ENCODE peak calls at places on chromosome 3, in seven cellular contexts. One of them, this sample, is unnamed.

GRCh38 chr3:72487946-72488735 is 360.1 kb downstream of the SHQ1 start:
- DNase-seq in progenitor cell of endocrine pancreas: no peak
- DNase-seq in fibroblast of pulmonary artery: peak
- DNase-seq in mucosa of descending colon: no peak
- DNase-seq in iPS-NIHi11: no peak
- DNase-seq in T47D: no peak
- DNase-seq in testis: no peak
- DNase-seq in this sample: peak

GRCh38 chr3:150783920-150784746 is 21.2 kb upstream of the SIAH2 start:
- DNase-seq in progenitor cell of endocrine pancreas: no peak
- DNase-seq in fibroblast of pulmonary artery: no peak
- DNase-seq in mucosa of descending colon: no peak
- DNase-seq in iPS-NIHi11: no peak
- DNase-seq in T47D: no peak
- DNase-seq in testis: no peak
- DNase-seq in this sample: no peak

GRCh38 chr3:157447026-157447694 is 10.5 kb downstream of the PTX3 start:
- DNase-seq in progenitor cell of endocrine pancreas: no peak
- DNase-seq in fibroblast of pulmonary artery: peak
- DNase-seq in mucosa of descending colon: no peak
- DNase-seq in iPS-NIHi11: no peak
- DNase-seq in T47D: peak
- DNase-seq in testis: no peak
- DNase-seq in this sample: peak

GRCh38 chr3:5348229-5348628 is 160.7 kb downstream of the EDEM1 start:
- DNase-seq in progenitor cell of endocrine pancreas: no peak
- DNase-seq in fibroblast of pulmonary artery: no peak
- DNase-seq in mucosa of descending colon: no peak
- DNase-seq in iPS-NIHi11: no peak
- DNase-seq in T47D: no peak
- DNase-seq in testis: no peak
- DNase-seq in this sample: no peak

GRCh38 chr3:126982125-126982521 is 792 bp upstream of the PLXNA1 start:
- DNase-seq in progenitor cell of endocrine pancreas: no peak
- DNase-seq in fibroblast of pulmonary artery: no peak
- DNase-seq in mucosa of descending colon: no peak
- DNase-seq in iPS-NIHi11: no peak
- DNase-seq in T47D: no peak
- DNase-seq in testis: no peak
- DNase-seq in this sample: peak

GRCh38 chr3:112505907-112506306 is 6.6 kb upstream of the BTLA start:
- DNase-seq in progenitor cell of endocrine pancreas: no peak
- DNase-seq in fibroblast of pulmonary artery: no peak
- DNase-seq in mucosa of descending colon: no peak
- DNase-seq in iPS-NIHi11: no peak
- DNase-seq in T47D: no peak
- DNase-seq in testis: no peak
- DNase-seq in this sample: no peak

GRCh38 chr3:153144779-153145178 is 17.2 kb upstream of the RAP2B start:
- DNase-seq in progenitor cell of endocrine pancreas: no peak
- DNase-seq in fibroblast of pulmonary artery: peak
- DNase-seq in mucosa of descending colon: no peak
- DNase-seq in iPS-NIHi11: no peak
- DNase-seq in T47D: no peak
- DNase-seq in testis: no peak
- DNase-seq in this sample: no peak

GRCh38 chr3:132180337-132180791 is 136.8 kb upstream of the ACP3 start:
- DNase-seq in progenitor cell of endocrine pancreas: no peak
- DNase-seq in fibroblast of pulmonary artery: peak
- DNase-seq in mucosa of descending colon: no peak
- DNase-seq in iPS-NIHi11: peak
- DNase-seq in T47D: peak
- DNase-seq in testis: no peak
- DNase-seq in this sample: peak

GRCh38 chr3:101163554-101163953 is 156.8 kb downstream of the IMPG2 start:
- DNase-seq in progenitor cell of endocrine pancreas: no peak
- DNase-seq in fibroblast of pulmonary artery: no peak
- DNase-seq in mucosa of descending colon: no peak
- DNase-seq in iPS-NIHi11: no peak
- DNase-seq in T47D: no peak
- DNase-seq in testis: no peak
- DNase-seq in this sample: no peak

GRCh38 chr3:16183601-16184270 is 9.3 kb downstream of the GALNT15 start:
- DNase-seq in progenitor cell of endocrine pancreas: no peak
- DNase-seq in fibroblast of pulmonary artery: peak
- DNase-seq in mucosa of descending colon: no peak
- DNase-seq in iPS-NIHi11: no peak
- DNase-seq in T47D: no peak
- DNase-seq in testis: no peak
- DNase-seq in this sample: no peak

GRCh38 chr3:80750637-80751036 is 982.8 kb upstream of the ROBO1 start:
- DNase-seq in progenitor cell of endocrine pancreas: no peak
- DNase-seq in fibroblast of pulmonary artery: peak
- DNase-seq in mucosa of descending colon: no peak
- DNase-seq in iPS-NIHi11: no peak
- DNase-seq in T47D: no peak
- DNase-seq in testis: no peak
- DNase-seq in this sample: no peak

GRCh38 chr3:63918321-63918720 is 6.1 kb upstream of the SCAANT1 start:
- DNase-seq in progenitor cell of endocrine pancreas: no peak
- DNase-seq in fibroblast of pulmonary artery: peak
- DNase-seq in mucosa of descending colon: no peak
- DNase-seq in iPS-NIHi11: no peak
- DNase-seq in T47D: no peak
- DNase-seq in testis: no peak
- DNase-seq in this sample: no peak

GRCh38 chr3:13839766-13840340 is 40.0 kb downstream of the WNT7A start:
- DNase-seq in progenitor cell of endocrine pancreas: no peak
- DNase-seq in fibroblast of pulmonary artery: no peak
- DNase-seq in mucosa of descending colon: no peak
- DNase-seq in iPS-NIHi11: no peak
- DNase-seq in T47D: no peak
- DNase-seq in testis: no peak
- DNase-seq in this sample: no peak

This sample was measured in GM23338.